ENCODE peak calls at places on chromosomes 7 and 10, in nine cellular contexts. L, V, Y, G, Z, B, U, J and X are unnamed samples.

GRCh38 chr10:98270026-98270740 is 2.2 kb upstream of the LOXL4 start:
- DNase-seq in L (no peak), V (no peak), Y (no peak), G (no peak), Z (no peak), B (no peak), U (no peak), J (peak; percentile 33), X (no peak)

GRCh38 chr10:98790817-98791216 is 344.1 kb upstream of the HPS1 start:
- DNase-seq in L (no peak), V (peak; percentile 18), Y (no peak), G (no peak), Z (no peak), B (no peak), U (no peak), J (no peak), X (peak; percentile 1)

GRCh38 chr10:14362098-14362497 is 31.4 kb upstream of the FRMD4A start:
- DNase-seq in L (no peak), V (no peak), Y (no peak), G (no peak), Z (no peak), B (no peak), U (no peak), J (no peak), X (no peak)

GRCh38 chr10:116007256-116007891 is 265.6 kb downstream of the GFRA1 start:
- DNase-seq in L (no peak), V (no peak), Y (no peak), G (no peak), Z (no peak), B (no peak), U (no peak), J (no peak), X (no peak)

GRCh38 chr7:46695045-46695708 is 774.1 kb upstream of the IGFBP3 start:
- DNase-seq in L (no peak), V (no peak), Y (no peak), G (no peak), Z (no peak), B (no peak), U (no peak), J (no peak), X (no peak)

GRCh38 chr7:6385909-6386560 is 61.7 kb downstream of the DAGLB start:
- DNase-seq in L (no peak), V (no peak), Y (no peak), G (no peak), Z (no peak), B (peak; percentile 20), U (no peak), J (no peak), X (no peak)

GRCh38 chr7:150363872-150364271 is 4.8 kb upstream of the REPIN1 start:
- DNase-seq in L (no peak), V (no peak), Y (no peak), G (no peak), Z (no peak), B (no peak), U (no peak), J (no peak), X (no peak)

GRCh38 chr7:8261711-8262695 is at the start of gene ICA1:
- DNase-seq in L (peak; percentile 68), V (peak; percentile 84), Y (peak; percentile 80), G (peak; percentile 24), Z (no peak), B (peak; percentile 86), U (no peak), J (peak; percentile 71), X (peak; percentile 71)

GRCh38 chr10:3850999-3851937 is 66.3 kb upstream of the KLF6 start:
- DNase-seq in L (no peak), V (no peak), Y (no peak), G (peak; percentile 45), Z (peak; percentile 59), B (peak; percentile 98), U (no peak), J (no peak), X (no peak)

GRCh38 chr7:102321351-102322201 is 34.7 kb downstream of the SPDYE6 start:
- DNase-seq in L (no peak), V (no peak), Y (peak; percentile 33), G (no peak), Z (no peak), B (no peak), U (no peak), J (peak; percentile 30), X (no peak)

GRCh38 chr10:91042069-91042468 is 121.2 kb upstream of the ANKRD1 start:
- DNase-seq in L (no peak), V (no peak), Y (no peak), G (no peak), Z (no peak), B (no peak), U (no peak), J (no peak), X (no peak)

GRCh38 chr10:122878799-122879338 is 512 bp downstream of the FAM24B start:
- DNase-seq in L (no peak), V (no peak), Y (peak; percentile 9), G (no peak), Z (no peak), B (peak; percentile 44), U (no peak), J (no peak), X (no peak)

GRCh38 chr7:156950381-156950858 is 908 bp downstream of the NOM1 start:
- DNase-seq in L (no peak), V (no peak), Y (no peak), G (no peak), Z (no peak), B (peak; percentile 43), U (no peak), J (no peak), X (no peak)